ENCODE peak calls at places on chromosomes 4 and X, in four cellular contexts. F is HepG2, X is H1, W is SK-N-SH. A is an unnamed sample.
A peak's percentile ranks its signal among the peaks of the same experiment; 100 is the strongest.

GRCh38 chr4:70240192-70240591 is 2.2 kb upstream of the CSN3 start:
- DNase-seq in F (peak; percentile 10), X (no peak), W (no peak), A (no peak)

GRCh38 chr4:72374156-72374555 is 194.9 kb downstream of the ADAMTS3 start:
- DNase-seq in F (no peak), X (no peak), W (no peak), A (no peak)

GRCh38 chr4:85932371-85933305 is 427.2 kb downstream of the MAPK10 start:
- DNase-seq in F (no peak), X (no peak), W (no peak), A (no peak)

GRCh38 chrX:118571829-118572228 is 76.2 kb downstream of the DOCK11 start:
- DNase-seq in F (peak; percentile 1), X (no peak), W (no peak), A (no peak)

GRCh38 chr4:82367438-82368097 is 6.2 kb downstream of the HNRNPD start:
- DNase-seq in F (no peak), X (no peak), W (no peak), A (no peak)

GRCh38 chr4:189046642-189047041 is 894.0 kb upstream of the FRG1 start:
- DNase-seq in F (no peak), X (no peak), W (no peak), A (no peak)

GRCh38 chr4:89253935-89254334 is 53.7 kb downstream of the GPRIN3 start:
- DNase-seq in F (no peak), X (no peak), W (no peak), A (no peak)

GRCh38 chrX:129510331-129510730 is 13.0 kb downstream of the SMARCA1 start:
- DNase-seq in F (peak; percentile 68), X (no peak), W (no peak), A (no peak)

GRCh38 chr4:4866124-4866832 is 6.8 kb downstream of the MSX1 start:
- DNase-seq in F (no peak), X (peak; percentile 72), W (peak; percentile 79), A (no peak)
- H3K27me3 ChIP-seq in F (no peaks in the 10 kb centered on the region), X (peaks cover 99% of the 10 kb centered on the region), W (peaks cover 95% of the 10 kb centered on the region), A (peaks cover 90% of the 10 kb centered on the region)

GRCh38 chr4:151276787-151277557 is at the start of gene PRSS48:
- DNase-seq in F (peak; percentile 55), X (peak; percentile 94), W (peak; percentile 68), A (peak; percentile 7)
- TF ChIP-seq GABPA in F (no peak), X (no peak), W (no peak), A (no peak)

GRCh38 chr4:146633471-146633800 is 5.3 kb upstream of the POU4F2 start:
- DNase-seq in F (no peak), X (no peak), W (no peak), A (no peak)
- H3K27me3 ChIP-seq in F (peaks cover 3% of the 10 kb centered on the region), X (peaks cover 62% of the 10 kb centered on the region), W (peaks cover 45% of the 10 kb centered on the region), A (peaks cover 63% of the 10 kb centered on the region)

GRCh38 chr4:60683953-60684352 is 516.2 kb upstream of the ADGRL3 start:
- DNase-seq in F (no peak), X (no peak), W (no peak), A (no peak)

GRCh38 chr4:60682901-60683300 is 517.2 kb upstream of the ADGRL3 start:
- DNase-seq in F (no peak), X (no peak), W (no peak), A (no peak)

DNA sequence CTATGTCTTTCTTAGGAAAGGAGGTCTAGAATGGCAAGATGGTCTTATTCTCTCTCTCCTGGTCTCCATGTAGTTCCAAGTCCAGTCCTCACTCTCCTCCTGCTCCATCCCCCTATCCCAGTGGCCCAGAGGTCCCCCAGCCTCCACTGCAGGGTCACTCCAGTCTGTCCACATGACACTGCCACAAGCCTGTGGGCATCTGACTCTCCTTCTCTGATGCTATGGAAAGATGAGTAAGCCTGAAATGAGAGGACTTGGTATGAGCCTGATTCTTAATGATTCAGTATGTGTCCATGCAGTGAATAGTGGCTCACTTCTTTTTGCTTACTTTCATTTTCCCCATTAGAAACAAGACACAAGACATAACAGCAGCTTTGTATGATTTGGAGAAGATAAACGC is 516.8 kb upstream of the ADGRL3 start:
- DNase-seq in F (no peak), X (no peak), W (no peak), A (no peak)
- TF ChIP-seq GABPA in F (no peak), X (no peak), W (no peak), A (no peak)

GRCh38 chrX:15072259-15072658 is 197.6 kb downstream of the ASB9 start:
- DNase-seq in F (no peak), X (no peak), W (no peak), A (no peak)

GRCh38 chrX:15072880-15073279 is 197.0 kb downstream of the ASB9 start:
- DNase-seq in F (no peak), X (no peak), W (no peak), A (no peak)

GRCh38 chrX:15073313-15073712 is 196.6 kb downstream of the ASB9 start:
- DNase-seq in F (no peak), X (no peak), W (no peak), A (no peak)
- H3K27me3 ChIP-seq in F (no peaks in the 10 kb centered on the region), X (no peaks in the 10 kb centered on the region), W (no peaks in the 10 kb centered on the region), A (peaks cover 3% of the 10 kb centered on the region)